ENCODE peak calls at places on chromosomes 5 and 9, in five cellular contexts. One of them, this sample, is unnamed.

GRCh38 chr9:19087601-19088000 is 15.1 kb downstream of the HAUS6 start:
- DNase-seq in CD8-positive, alpha-beta T cell: no peak
- DNase-seq in Panc1: no peak
- DNase-seq in GM23338: no peak
- DNase-seq in ovary: peak; percentile 77
- DNase-seq in this sample: no peak

GRCh38 chr5:139961435-139962157 is 81.5 kb downstream of the NRG2 start:
- DNase-seq in CD8-positive, alpha-beta T cell: peak; percentile 23
- DNase-seq in Panc1: no peak
- DNase-seq in GM23338: no peak
- DNase-seq in ovary: peak; percentile 39
- DNase-seq in this sample: no peak

GRCh38 chr5:91296691-91297143 is 86.4 kb downstream of the ARRDC3 start:
- DNase-seq in CD8-positive, alpha-beta T cell: no peak
- DNase-seq in Panc1: no peak
- DNase-seq in GM23338: no peak
- DNase-seq in ovary: no peak
- DNase-seq in this sample: no peak

GRCh38 chr9:131167936-131168335 is 42.5 kb downstream of the NUP214 start:
- DNase-seq in CD8-positive, alpha-beta T cell: no peak
- DNase-seq in Panc1: no peak
- DNase-seq in GM23338: no peak
- DNase-seq in ovary: no peak
- DNase-seq in this sample: no peak

GRCh38 chr9:131867611-131868192 is 127.8 kb upstream of the RAPGEF1 start:
- DNase-seq in CD8-positive, alpha-beta T cell: no peak
- DNase-seq in Panc1: no peak
- DNase-seq in GM23338: no peak
- DNase-seq in ovary: no peak
- DNase-seq in this sample: no peak

GRCh38 chr9:34452568-34452967 is 5.8 kb downstream of the FAM219A start:
- DNase-seq in CD8-positive, alpha-beta T cell: no peak
- DNase-seq in Panc1: no peak
- DNase-seq in GM23338: no peak
- DNase-seq in ovary: no peak
- DNase-seq in this sample: no peak

GRCh38 chr5:99543841-99544240 is 615.0 kb upstream of the CHD1 start:
- DNase-seq in CD8-positive, alpha-beta T cell: no peak
- DNase-seq in Panc1: no peak
- DNase-seq in GM23338: no peak
- DNase-seq in ovary: no peak
- DNase-seq in this sample: no peak

GRCh38 chr5:76615759-76616158 is 7.4 kb downstream of the F2RL2 start:
- DNase-seq in CD8-positive, alpha-beta T cell: no peak
- DNase-seq in Panc1: no peak
- DNase-seq in GM23338: no peak
- DNase-seq in ovary: no peak
- DNase-seq in this sample: no peak

GRCh38 chr5:39191216-39191615 is 28.1 kb downstream of the FYB1 start:
- DNase-seq in CD8-positive, alpha-beta T cell: no peak
- DNase-seq in Panc1: no peak
- DNase-seq in GM23338: no peak
- DNase-seq in ovary: no peak
- DNase-seq in this sample: no peak

DNA sequence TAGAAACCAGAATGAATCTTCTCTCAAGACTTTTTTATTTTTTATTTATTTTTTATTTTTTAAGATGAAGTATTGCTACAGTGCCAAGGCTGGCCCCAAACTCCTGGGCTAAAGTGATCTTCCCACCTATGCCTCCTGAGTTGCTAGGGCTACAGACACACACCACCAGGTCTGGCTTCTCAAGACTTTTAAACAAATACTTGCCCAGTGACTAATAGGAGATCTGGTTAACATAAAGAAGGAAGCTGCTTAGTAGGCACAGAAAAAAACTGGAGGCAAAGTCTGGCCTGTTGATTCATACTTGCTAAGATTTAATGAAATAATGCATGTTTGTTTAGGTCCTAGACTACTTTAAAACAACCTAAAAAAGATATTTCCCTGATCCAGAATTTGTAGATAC is 43.8 kb downstream of the SLC38A9 start:
- DNase-seq in CD8-positive, alpha-beta T cell: no peak
- DNase-seq in Panc1: no peak
- DNase-seq in GM23338: no peak
- DNase-seq in ovary: no peak
- DNase-seq in this sample: no peak
- TF ChIP-seq CTCF in CD8-positive, alpha-beta T cell: no peak
- TF ChIP-seq CTCF in Panc1: no peak
- TF ChIP-seq CTCF in GM23338: no peak
- TF ChIP-seq CTCF in ovary: no peak
- TF ChIP-seq CTCF in this sample: no peak

GRCh38 chr5:102889033-102889432 is 133.9 kb downstream of the PAM start:
- DNase-seq in CD8-positive, alpha-beta T cell: no peak
- DNase-seq in Panc1: no peak
- DNase-seq in GM23338: no peak
- DNase-seq in ovary: no peak
- DNase-seq in this sample: no peak
- H3K27ac ChIP-seq in CD8-positive, alpha-beta T cell: no peak overlapping the region
- H3K27ac ChIP-seq in Panc1: no peak overlapping the region
- H3K27ac ChIP-seq in GM23338: no peak overlapping the region
- H3K27ac ChIP-seq in ovary: no peak overlapping the region
- H3K27ac ChIP-seq in this sample: no peak overlapping the region

GRCh38 chr9:93392974-93393373 is 58.5 kb upstream of the FAM120A start:
- DNase-seq in CD8-positive, alpha-beta T cell: no peak
- DNase-seq in Panc1: no peak
- DNase-seq in GM23338: no peak
- DNase-seq in ovary: no peak
- DNase-seq in this sample: no peak

GRCh38 chr9:93391898-93392297 is 59.6 kb upstream of the FAM120A start:
- DNase-seq in CD8-positive, alpha-beta T cell: no peak
- DNase-seq in Panc1: no peak
- DNase-seq in GM23338: peak; percentile 13
- DNase-seq in ovary: no peak
- DNase-seq in this sample: no peak

GRCh38 chr9:93398471-93398870 is 53.0 kb upstream of the FAM120A start:
- DNase-seq in CD8-positive, alpha-beta T cell: no peak
- DNase-seq in Panc1: no peak
- DNase-seq in GM23338: no peak
- DNase-seq in ovary: no peak
- DNase-seq in this sample: no peak

DNA sequence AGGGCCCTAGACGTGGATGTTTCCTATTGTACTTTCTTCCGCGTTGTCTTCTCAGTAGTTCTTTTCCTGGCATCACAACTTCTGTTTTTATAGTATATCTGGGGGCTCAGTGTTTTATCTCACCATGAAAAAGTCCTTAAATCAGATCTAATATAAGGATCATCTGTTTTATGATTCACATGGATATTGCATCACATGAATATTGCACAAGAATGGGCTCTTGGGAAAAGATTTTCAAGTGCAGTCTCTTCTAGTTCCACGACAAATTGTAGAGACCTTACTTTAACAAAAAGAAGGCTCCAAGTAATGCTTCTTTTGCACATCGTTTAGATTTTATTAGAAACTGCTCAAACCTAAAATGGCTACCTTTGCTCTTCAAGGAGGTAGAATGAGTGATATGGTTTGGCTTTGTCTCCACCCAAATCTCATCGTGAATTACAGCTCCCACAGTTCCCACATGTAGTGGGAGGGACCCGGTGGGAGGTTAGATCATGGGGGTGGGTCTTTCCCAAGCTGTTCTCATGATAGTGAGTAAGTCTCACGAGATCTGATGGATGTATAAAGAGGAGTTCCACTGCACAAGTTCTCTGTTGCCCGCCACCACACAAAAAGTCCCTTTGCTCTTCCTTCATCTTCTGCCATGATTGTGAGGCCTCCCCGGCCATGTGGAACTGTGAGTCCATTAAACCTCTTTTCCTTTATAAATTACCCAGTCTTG is 53.7 kb upstream of the FAM120A start:
- DNase-seq in CD8-positive, alpha-beta T cell: no peak
- DNase-seq in Panc1: no peak
- DNase-seq in GM23338: no peak
- DNase-seq in ovary: no peak
- DNase-seq in this sample: no peak
- H3K4me3 ChIP-seq in CD8-positive, alpha-beta T cell: no peak overlapping the region
- H3K4me3 ChIP-seq in Panc1: no peak overlapping the region
- H3K4me3 ChIP-seq in GM23338: no peak overlapping the region
- H3K4me3 ChIP-seq in ovary: no peak overlapping the region
- H3K4me3 ChIP-seq in this sample: no peak overlapping the region

DNA sequence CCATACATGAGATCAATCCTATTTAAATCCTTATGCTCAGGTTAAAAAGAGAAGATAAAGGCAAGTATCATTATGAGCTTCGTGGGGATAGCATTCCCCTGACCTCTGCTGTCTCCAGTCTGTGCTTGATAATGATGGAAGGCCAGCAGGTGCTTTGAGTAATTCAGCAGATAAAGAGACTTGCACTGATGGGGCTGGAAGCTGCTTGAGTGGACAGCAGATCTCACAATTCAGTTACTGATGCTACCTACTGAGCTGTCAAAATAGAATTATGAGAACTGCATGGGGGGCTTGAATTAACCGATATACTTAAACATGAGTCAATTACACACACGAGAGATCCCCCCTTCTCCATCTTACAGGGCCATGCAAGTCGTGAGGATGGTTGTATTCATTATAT is 107.7 kb upstream of the GPR151 start:
- DNase-seq in CD8-positive, alpha-beta T cell: no peak
- DNase-seq in Panc1: no peak
- DNase-seq in GM23338: no peak
- DNase-seq in ovary: no peak
- DNase-seq in this sample: no peak
- TF ChIP-seq CTCF in CD8-positive, alpha-beta T cell: no peak
- TF ChIP-seq CTCF in Panc1: no peak
- TF ChIP-seq CTCF in GM23338: no peak
- TF ChIP-seq CTCF in ovary: no peak
- TF ChIP-seq CTCF in this sample: no peak

GRCh38 chr5:179805070-179805528 is 1.6 kb downstream of the MGAT4B start:
- DNase-seq in CD8-positive, alpha-beta T cell: no peak
- DNase-seq in Panc1: no peak
- DNase-seq in GM23338: no peak
- DNase-seq in ovary: no peak
- DNase-seq in this sample: no peak
- H3K27ac ChIP-seq in CD8-positive, alpha-beta T cell: no peak overlapping the region
- H3K27ac ChIP-seq in Panc1: peak overlapping the region; percentile 75
- H3K27ac ChIP-seq in GM23338: no peak overlapping the region
- H3K27ac ChIP-seq in ovary: peak overlapping the region; percentile 98
- H3K27ac ChIP-seq in this sample: peak overlapping the region; percentile 95

GRCh38 chr9:129752915-129753724 is at the start of gene PTGES:
- DNase-seq in CD8-positive, alpha-beta T cell: peak; percentile 60
- DNase-seq in Panc1: no peak
- DNase-seq in GM23338: peak; percentile 61
- DNase-seq in ovary: peak; percentile 69
- DNase-seq in this sample: peak; percentile 76
- H3K4me3 ChIP-seq in CD8-positive, alpha-beta T cell: no peak within 1 kb of the TSS
- H3K4me3 ChIP-seq in Panc1: peak within 1 kb of the TSS; percentile 17
- H3K4me3 ChIP-seq in GM23338: peak within 1 kb of the TSS; percentile 26
- H3K4me3 ChIP-seq in ovary: peak within 1 kb of the TSS; percentile 28
- H3K4me3 ChIP-seq in this sample: peak within 1 kb of the TSS; percentile 39

This sample was measured in dorsolateral prefrontal cortex.